ENCODE peak calls at places on chromosomes 1 and 21, in eight cellular contexts. J is HCT116, O is A549, V is IMR-90, M is H1, K is SK-N-SH, F is K562, Y is GM12878. X is an unnamed sample.

GRCh38 chr1:21344750-21345443 is 54.6 kb upstream of the ECE1 start:
- DNase-seq in M (peak; percentile 65), K (peak; percentile 60), Y (no peak), O (no peak), V (no peak), F (peak; percentile 45), J (no peak), X (no peak)

GRCh38 chr1:234668577-234668955 is 58.6 kb upstream of the IRF2BP2 start:
- DNase-seq in Y (no peak), O (no peak), F (no peak), K (no peak), V (no peak), M (no peak), J (no peak), X (no peak)

GRCh38 chr1:89703469-89703868 is 70.5 kb downstream of the LRRC8C start:
- DNase-seq in M (no peak), K (no peak), V (no peak), Y (no peak), J (no peak), F (peak; percentile 65), O (no peak), X (no peak)

GRCh38 chr1:16140068-16140596 is 15.7 kb downstream of the EPHA2 start:
- DNase-seq in M (no peak), K (no peak), V (no peak), J (no peak), F (no peak), Y (no peak), O (no peak), X (no peak)

GRCh38 chr1:10730985-10731384 is 65.5 kb downstream of the CASZ1 start:
- DNase-seq in V (peak; percentile 69), F (no peak), Y (no peak), K (no peak), O (peak; percentile 86), J (peak; percentile 64), M (no peak), X (peak; percentile 78)

GRCh38 chr1:85596947-85597346 is 16.4 kb downstream of the CCN1 start:
- DNase-seq in F (no peak), O (no peak), J (no peak), V (no peak), Y (no peak), M (no peak), K (no peak), X (no peak)

GRCh38 chr1:161486806-161487482 is 18.3 kb upstream of the FCGR2A start:
- DNase-seq in K (peak; percentile 59), Y (peak; percentile 23), J (peak; percentile 64), O (peak; percentile 66), F (peak; percentile 75), M (no peak), V (peak; percentile 74), X (peak; percentile 32)

GRCh38 chr1:178055779-178056471 is 38.0 kb upstream of the RASAL2 start:
- DNase-seq in V (peak; percentile 25), J (peak; percentile 37), Y (peak; percentile 32), O (peak; percentile 81), M (no peak), K (no peak), F (no peak), X (peak; percentile 81)

GRCh38 chr1:193703101-193703500 is 516.7 kb upstream of the B3GALT2 start:
- DNase-seq in J (no peak), K (no peak), O (no peak), M (no peak), F (no peak), V (no peak), Y (no peak), X (no peak)

GRCh38 chr1:86758570-86758969 is 54.2 kb downstream of the SH3GLB1 start:
- DNase-seq in Y (no peak), J (no peak), K (no peak), F (no peak), M (no peak), V (no peak), O (peak; percentile 11), X (peak; percentile 91)

GRCh38 chr1:114558548-114558947 is 22.9 kb downstream of the BCAS2 start:
- DNase-seq in K (peak; percentile 29), O (peak; percentile 5), M (no peak), F (no peak), Y (no peak), J (peak; percentile 6), V (no peak), X (peak; percentile 18)

GRCh38 chr1:36300526-36300925 is 5.6 kb upstream of the SH3D21 start:
- DNase-seq in M (no peak), F (no peak), K (no peak), O (no peak), J (no peak), V (peak; percentile 53), Y (no peak), X (no peak)

GRCh38 chr1:168288311-168289052 is 7.8 kb downstream of the TBX19 start:
- DNase-seq in F (no peak), O (no peak), V (peak; percentile 65), M (no peak), Y (no peak), J (no peak), K (no peak), X (no peak)

GRCh38 chr1:35053433-35053832 is 21.7 kb upstream of the ZMYM6 start:
- DNase-seq in F (no peak), J (no peak), K (no peak), V (no peak), O (no peak), Y (no peak), M (no peak), X (peak; percentile 6)

GRCh38 chr1:116290920-116291465 is 82.1 kb upstream of the ATP1A1 start:
- DNase-seq in O (no peak), V (no peak), M (no peak), J (no peak), Y (no peak), K (no peak), F (no peak), X (no peak)

GRCh38 chr1:120179420-120180348 is 3.4 kb upstream of the SEC22B start:
- DNase-seq in O (no peak), J (no peak), K (peak; percentile 5), F (no peak), M (peak; percentile 58), V (peak; percentile 90), Y (no peak), X (no peak)

GRCh38 chr1:216005916-216006315 is 417.3 kb downstream of the USH2A start:
- DNase-seq in K (no peak), M (no peak), Y (peak; percentile 53), J (no peak), F (no peak), V (peak; percentile 71), O (no peak), X (no peak)

GRCh38 chr21:26055841-26056264 is 114.7 kb downstream of the APP start:
- DNase-seq in F (no peak), O (no peak), Y (no peak), V (no peak), J (no peak), M (no peak), K (no peak), X (no peak)

GRCh38 chr1:22237433-22238093 is 94.7 kb upstream of the WNT4 start:
- DNase-seq in K (no peak), F (no peak), J (no peak), M (no peak), Y (no peak), V (no peak), O (no peak), X (no peak)

GRCh38 chr1:200963076-200963475 is 60.4 kb downstream of the KIF21B start:
- DNase-seq in K (no peak), V (no peak), F (no peak), O (no peak), M (no peak), Y (no peak), J (no peak), X (no peak)

GRCh38 chr1:222073307-222073995 is 331.6 kb upstream of the DUSP10 start:
- DNase-seq in V (peak; percentile 84), M (no peak), F (no peak), O (peak; percentile 23), Y (no peak), K (no peak), J (no peak), X (no peak)

GRCh38 chr1:179143332-179143731 is 61.5 kb downstream of the TOR3A start:
- DNase-seq in M (no peak), K (no peak), O (peak; percentile 71), F (no peak), Y (no peak), J (peak; percentile 74), V (peak; percentile 96), X (no peak)

GRCh38 chr1:28298438-28298837 is 30.4 kb upstream of the MED18 start:
- DNase-seq in F (no peak), O (no peak), J (no peak), K (no peak), M (no peak), Y (no peak), V (no peak), X (no peak)

GRCh38 chr1:47558601-47559593 is 121.1 kb downstream of the FOXD2 start:
- DNase-seq in J (no peak), M (no peak), F (no peak), Y (no peak), O (peak; percentile 24), K (no peak), V (no peak), X (peak; percentile 17)

DNA sequence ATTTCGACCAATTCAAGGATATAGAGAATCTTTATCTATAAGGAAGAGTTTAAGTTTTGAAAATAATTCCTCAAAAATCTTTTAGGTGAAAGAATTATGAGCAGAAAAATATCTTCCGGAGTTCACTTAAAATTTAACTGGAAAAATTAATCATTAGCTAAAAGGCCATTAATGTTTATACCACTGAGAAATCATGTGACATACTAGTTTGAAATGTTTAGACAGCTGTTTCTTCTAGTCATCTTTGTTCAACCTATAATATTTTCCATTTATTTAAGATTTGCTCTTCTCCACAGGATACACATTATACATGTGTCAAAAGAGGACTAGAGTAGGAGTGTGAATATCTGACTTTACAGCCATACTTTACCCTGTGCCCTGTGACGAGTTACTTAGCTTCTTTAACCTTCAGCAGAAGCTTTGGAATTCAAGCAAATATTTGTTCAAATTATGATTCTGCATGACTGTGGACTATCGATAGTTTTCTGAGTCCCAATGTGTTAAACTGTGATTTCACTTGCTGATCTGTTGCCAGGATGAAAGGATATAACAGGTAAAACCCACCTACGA is 374.8 kb downstream of the BRINP3 start:
- DNase-seq in F (no peak), V (no peak), O (no peak), J (no peak), Y (no peak), K (no peak), M (no peak), X (peak; percentile 5)
- TF ChIP-seq RAD21 in F (no peak), V (no peak), O (no peak), J (no peak), Y (no peak), K (no peak), M (no peak), X (no peak)

GRCh38 chr1:39434797-39435395 is 56.5 kb upstream of the BMP8A start:
- DNase-seq in M (no peak), O (peak; percentile 18), F (no peak), Y (no peak), K (no peak), V (peak; percentile 47), J (no peak), X (no peak)
- TF ChIP-seq RAD21 in M (no peak), O (no peak), F (no peak), Y (no peak), K (no peak), V (no peak), J (no peak), X (no peak)

GRCh38 chr1:226082959-226083302 is 20.4 kb downstream of the H3-3A start:
- DNase-seq in F (no peak), O (peak; percentile 66), J (no peak), K (peak; percentile 87), M (no peak), V (no peak), Y (no peak), X (no peak)
- TF ChIP-seq RAD21 in F (no peak), O (no peak), J (no peak), K (peak; percentile 15), M (no peak), V (no peak), Y (no peak), X (no peak)

GRCh38 chr1:31243451-31244286 is 4.0 kb upstream of the NKAIN1 start:
- DNase-seq in O (no peak), Y (no peak), J (no peak), K (no peak), M (no peak), F (no peak), V (peak; percentile 19), X (no peak)
- TF ChIP-seq RAD21 in O (no peak), Y (no peak), J (no peak), K (no peak), M (no peak), F (no peak), V (no peak), X (no peak)

X was measured in HepG2.